ENCODE peak calls at places on chromosomes 6 and 20, in ten cellular contexts. G is glomerular endothelial cell, S is T1000, D is HS-5, T is HFFc6, Y is EL, I is nephron progenitor cell, X is PC-3, O is glutamatergic neuron, N is SK-MEL-5. R is an unnamed sample.

GRCh38 chr6:75563032-75563431 is 38.6 kb upstream of the SENP6 start:
- DNase-seq in G (no peak), S (no peak), D (no peak), T (peak; percentile 42), Y (peak; percentile 48), I (peak; percentile 6), X (peak; percentile 48), O (no peak), N (peak; percentile 78), R (no peak)

GRCh38 chr6:40249935-40250334 is 315.7 kb upstream of the MOCS1 start:
- DNase-seq in G (no peak), S (no peak), D (no peak), T (no peak), Y (no peak), I (no peak), X (no peak), O (no peak), N (no peak), R (no peak)

GRCh38 chr6:165931675-165932074 is 236.0 kb downstream of the TBXT start:
- DNase-seq in G (no peak), S (no peak), D (no peak), T (no peak), Y (no peak), I (no peak), X (no peak), O (no peak), N (peak; percentile 39), R (no peak)

GRCh38 chr6:144283781-144284473 is 1.2 kb upstream of the UTRN start:
- DNase-seq in G (no peak), S (no peak), D (no peak), T (peak; percentile 35), Y (peak; percentile 48), I (no peak), X (peak; percentile 52), O (no peak), N (peak; percentile 4), R (no peak)

GRCh38 chr20:2946988-2947961 is 74.0 kb downstream of the PTPRA start:
- DNase-seq in G (no peak), S (no peak), D (no peak), T (no peak), Y (no peak), I (no peak), X (no peak), O (no peak), N (peak; percentile 100), R (no peak)

GRCh38 chr6:24902782-24903181 is 33.0 kb downstream of the RIPOR2 start:
- DNase-seq in G (no peak), S (peak; percentile 51), D (peak; percentile 73), T (peak; percentile 92), Y (peak; percentile 92), I (no peak), X (peak; percentile 93), O (no peak), N (no peak), R (peak; percentile 76)

GRCh38 chr20:43241057-43241702 is 51.5 kb upstream of the PTPRT start:
- DNase-seq in G (no peak), S (no peak), D (no peak), T (no peak), Y (no peak), I (no peak), X (no peak), O (no peak), N (no peak), R (no peak)

GRCh38 chr6:168515376-168515775 is 74.4 kb downstream of the SMOC2 start:
- DNase-seq in G (no peak), S (no peak), D (no peak), T (no peak), Y (no peak), I (no peak), X (no peak), O (no peak), N (no peak), R (no peak)

GRCh38 chr6:136609878-136610706 is 59.9 kb upstream of the MAP7 start:
- DNase-seq in G (peak; percentile 77), S (peak; percentile 49), D (peak; percentile 99), T (peak; percentile 99), Y (peak; percentile 98), I (no peak), X (peak; percentile 96), O (no peak), N (peak; percentile 91), R (peak; percentile 99)

GRCh38 chr6:111552241-111552744 is 53.4 kb downstream of the TRAF3IP2 start:
- DNase-seq in G (no peak), S (peak; percentile 41), D (peak; percentile 61), T (peak; percentile 94), Y (peak; percentile 95), I (peak; percentile 51), X (peak; percentile 25), O (peak; percentile 42), N (peak; percentile 74), R (peak; percentile 97)

GRCh38 chr6:81834141-81834621 is 81.7 kb upstream of the TENT5A start:
- DNase-seq in G (no peak), S (peak; percentile 32), D (peak; percentile 40), T (peak; percentile 76), Y (peak; percentile 89), I (no peak), X (peak; percentile 53), O (no peak), N (peak; percentile 44), R (peak; percentile 56)

GRCh38 chr20:22974354-22974753 is 60.8 kb upstream of the SSTR4 start:
- DNase-seq in G (peak; percentile 14), S (no peak), D (no peak), T (no peak), Y (peak; percentile 18), I (no peak), X (peak; percentile 48), O (no peak), N (peak; percentile 64), R (no peak)

GRCh38 chr6:148635070-148635743 is 111.6 kb upstream of the UST start:
- DNase-seq in G (no peak), S (no peak), D (no peak), T (no peak), Y (no peak), I (no peak), X (no peak), O (no peak), N (no peak), R (no peak)

GRCh38 chr6:84892666-84893065 is 128.3 kb upstream of the TBX18 start:
- DNase-seq in G (no peak), S (no peak), D (peak; percentile 24), T (no peak), Y (peak; percentile 10), I (no peak), X (no peak), O (no peak), N (no peak), R (no peak)

GRCh38 chr6:138957903-138958302 is 30.1 kb downstream of the REPS1 start:
- DNase-seq in G (no peak), S (no peak), D (no peak), T (no peak), Y (no peak), I (no peak), X (no peak), O (no peak), N (no peak), R (no peak)